ENCODE peak calls at places on chromosomes 3 and 15, in five cellular contexts. O is NCI-H460; P is NCI-H2029; K is EL; H is stimulated activated CD4-positive, alpha-beta T cell treated with anti-CD3 and anti-CD28 coated beads, Interleukin-4, amount 100 ng/mL, for 48 hours. G is an unnamed sample.

GRCh38 chr15:87628311-87628710 is 628.2 kb downstream of the NTRK3 start:
- DNase-seq in K (no peak), O (no peak), P (no peak), H (no peak), G (no peak)

GRCh38 chr3:188085596-188086560 is 68.1 kb upstream of the LPP start:
- DNase-seq in H (no peak), O (no peak), K (no peak), P (no peak), G (no peak)

GRCh38 chr15:38189651-38190280 is 62.9 kb upstream of the SPRED1 start:
- DNase-seq in P (no peak), K (peak; percentile 52), O (no peak), H (no peak), G (no peak)

GRCh38 chr15:61226313-61227250 is 2.5 kb downstream of the RORA start:
- DNase-seq in H (no peak), P (no peak), K (no peak), O (no peak), G (no peak)

GRCh38 chr3:61601831-61602230 is 40.5 kb downstream of the PTPRG start:
- DNase-seq in H (no peak), O (no peak), P (no peak), K (no peak), G (no peak)

GRCh38 chr3:133570139-133570936 is 3.1 kb upstream of the CDV3 start:
- DNase-seq in K (peak; percentile 95), P (no peak), O (no peak), H (no peak), G (no peak)

GRCh38 chr3:176951144-176951543 is 246.1 kb downstream of the TBL1XR1 start:
- DNase-seq in O (no peak), P (no peak), H (no peak), K (no peak), G (no peak)

GRCh38 chr3:152315623-152316022 is 46.9 kb downstream of the MBNL1 start:
- DNase-seq in P (no peak), H (no peak), O (no peak), K (no peak), G (no peak)

GRCh38 chr3:165624761-165625160 is 212.5 kb downstream of the BCHE start:
- DNase-seq in H (no peak), K (peak; percentile 36), O (no peak), P (no peak), G (no peak)

GRCh38 chr3:142588708-142589107 is 7.5 kb upstream of the PLS1 start:
- DNase-seq in H (no peak), K (no peak), O (no peak), P (no peak), G (no peak)

GRCh38 chr3:122458992-122459391 is 43.1 kb upstream of the WDR5B start:
- DNase-seq in K (peak; percentile 52), P (no peak), O (peak; percentile 25), H (no peak), G (no peak)

GRCh38 chr15:100696452-100696851 is 94.1 kb downstream of the ASB7 start:
- DNase-seq in H (no peak), O (no peak), P (no peak), K (no peak), G (no peak)

GRCh38 chr15:66940368-66940767 is 125.0 kb upstream of the SMAD3 start:
- DNase-seq in P (no peak), O (peak; percentile 87), H (no peak), K (no peak), G (no peak)

GRCh38 chr3:52831500-52832301 is 1.2 kb upstream of the ITIH4 start:
- DNase-seq in H (no peak), K (peak; percentile 89), P (peak; percentile 73), O (peak; percentile 61), G (no peak)

GRCh38 chr15:67188551-67189218 is 65.8 kb downstream of the AAGAB start:
- DNase-seq in O (no peak), K (peak; percentile 70), H (no peak), P (no peak), G (no peak)

GRCh38 chr15:78244101-78244500 is 9.7 kb upstream of the ACSBG1 start:
- DNase-seq in O (no peak), K (no peak), H (no peak), P (no peak), G (no peak)

GRCh38 chr3:189270248-189270832 is 98.6 kb downstream of the TPRG1 start:
- DNase-seq in K (peak; percentile 86), H (no peak), P (peak; percentile 22), O (peak; percentile 62), G (peak; percentile 32)

GRCh38 chr3:14410501-14411165 is 8.2 kb downstream of the SLC6A6 start:
- DNase-seq in O (peak; percentile 98), P (no peak), H (no peak), K (peak; percentile 96), G (no peak)

GRCh38 chr15:44340410-44340809 is 51.9 kb downstream of the GOLM2 start:
- DNase-seq in H (no peak), P (no peak), K (peak; percentile 88), O (no peak), G (no peak)

GRCh38 chr3:197305854-197306253 is 7.4 kb upstream of the DLG1 start:
- DNase-seq in K (peak; percentile 86), P (no peak), H (no peak), O (no peak), G (no peak)

GRCh38 chr3:188631291-188632010 is 477.5 kb downstream of the LPP start:
- DNase-seq in H (no peak), K (peak; percentile 95), P (no peak), O (no peak), G (no peak)

GRCh38 chr3:9765865-9766264 is 3.9 kb downstream of the CAMK1 start:
- DNase-seq in H (no peak), P (no peak), O (no peak), K (no peak), G (no peak)

GRCh38 chr15:31376511-31376910 is 49.9 kb downstream of the KLF13 start:
- DNase-seq in H (no peak), P (no peak), O (no peak), K (no peak), G (no peak)

GRCh38 chr3:81245505-81245904 is 515.9 kb downstream of the GBE1 start:
- DNase-seq in K (no peak), P (no peak), O (no peak), H (no peak), G (no peak)

GRCh38 chr3:135134293-135134692 is 339.2 kb downstream of the EPHB1 start:
- DNase-seq in H (no peak), P (no peak), O (no peak), K (no peak), G (no peak)

GRCh38 chr3:51024765-51025681 is 350.3 kb downstream of the DOCK3 start:
- DNase-seq in P (no peak), O (no peak), H (peak; percentile 28), K (no peak), G (peak; percentile 30)

GRCh38 chr3:11288786-11289637 is 16.8 kb downstream of the ATG7 start:
- DNase-seq in O (peak; percentile 69), H (no peak), K (peak; percentile 92), P (no peak), G (no peak)

GRCh38 chr3:68771683-68772082 is 160.7 kb downstream of the TAFA4 start:
- DNase-seq in P (no peak), K (no peak), O (no peak), H (no peak), G (no peak)

GRCh38 chr15:90801803-90802202 is 66.6 kb upstream of the FURIN start:
- DNase-seq in O (no peak), P (no peak), H (no peak), K (no peak), G (no peak)

GRCh38 chr3:146169891-146170290 is 8.9 kb upstream of the PLOD2 start:
- DNase-seq in O (no peak), K (no peak), P (no peak), H (no peak), G (no peak)

GRCh38 chr3:36364260-36364659 is 16.0 kb upstream of the STAC start:
- DNase-seq in K (no peak), O (no peak), P (no peak), H (no peak), G (no peak)

GRCh38 chr15:77002436-77002835 is 7.5 kb downstream of the PSTPIP1 start:
- DNase-seq in P (no peak), K (no peak), H (no peak), O (no peak), G (no peak)

GRCh38 chr3:100040446-100040845 is 73.9 kb downstream of the FILIP1L start:
- DNase-seq in O (no peak), K (peak; percentile 50), H (no peak), P (no peak), G (no peak)

GRCh38 chr15:69537085-69537484 is 84.5 kb downstream of the RPLP1 start:
- DNase-seq in H (no peak), O (no peak), K (no peak), P (no peak), G (no peak)

GRCh38 chr15:39493393-39494067 is 87.3 kb upstream of the THBS1 start:
- DNase-seq in H (no peak), K (no peak), P (no peak), O (no peak), G (no peak)

GRCh38 chr3:140794507-140794906 is 116.6 kb downstream of the TRIM42 start:
- DNase-seq in K (no peak), O (no peak), H (no peak), P (no peak), G (no peak)

GRCh38 chr15:40766906-40767837 is 2.6 kb upstream of the C15orf62 start:
- DNase-seq in K (no peak), P (no peak), O (no peak), H (no peak), G (no peak)